ENCODE peak calls at places on chromosomes 4 and X, in ten cellular contexts. L, F, R, A, D, T, U, K, E and W are unnamed samples.

GRCh38 chr4:18536420-18536819 is 514.9 kb upstream of the LCORL start:
- DNase-seq in L (no peak), F (no peak), R (no peak), A (no peak), D (no peak), T (no peak), U (no peak), K (no peak), E (peak; percentile 6), W (no peak)

GRCh38 chr4:15469402-15470148 is at the start of gene CC2D2A:
- DNase-seq in L (no peak), F (peak; percentile 31), R (no peak), A (peak; percentile 44), D (peak; percentile 81), T (no peak), U (no peak), K (no peak), E (no peak), W (no peak)

GRCh38 chr4:87103691-87104187 is 116.7 kb downstream of the KLHL8 start:
- DNase-seq in L (no peak), F (peak; percentile 20), R (no peak), A (peak; percentile 93), D (peak; percentile 88), T (no peak), U (no peak), K (peak; percentile 68), E (peak; percentile 64), W (no peak)

GRCh38 chrX:95346854-95347253 is 1337.8 kb upstream of the DIAPH2 start:
- DNase-seq in L (no peak), F (peak; percentile 6), R (peak; percentile 3), A (peak; percentile 5), D (peak; percentile 3), T (no peak), U (no peak), K (peak; percentile 1), E (peak; percentile 20), W (no peak)

GRCh38 chrX:108167211-108167872 is 75.8 kb downstream of the ATG4A start:
- DNase-seq in L (no peak), F (peak; percentile 41), R (no peak), A (peak; percentile 64), D (peak; percentile 76), T (no peak), U (no peak), K (peak; percentile 3), E (peak; percentile 65), W (no peak)

GRCh38 chr4:167105857-167106256 is 128.4 kb downstream of the SPOCK3 start:
- DNase-seq in L (no peak), F (no peak), R (no peak), A (no peak), D (no peak), T (no peak), U (no peak), K (no peak), E (no peak), W (no peak)

GRCh38 chr4:99395595-99396364 is 39.4 kb downstream of the ADH7 start:
- DNase-seq in L (no peak), F (peak; percentile 82), R (no peak), A (no peak), D (peak; percentile 48), T (no peak), U (no peak), K (peak; percentile 49), E (no peak), W (no peak)

GRCh38 chrX:77668391-77669237 is 117.4 kb downstream of the ATRX start:
- DNase-seq in L (no peak), F (peak; percentile 67), R (no peak), A (peak; percentile 59), D (peak; percentile 53), T (no peak), U (no peak), K (peak; percentile 1), E (peak; percentile 57), W (no peak)

GRCh38 chr4:164441131-164441530 is 312.8 kb upstream of the SMIM31 start:
- DNase-seq in L (no peak), F (no peak), R (no peak), A (no peak), D (no peak), T (no peak), U (no peak), K (no peak), E (no peak), W (no peak)

GRCh38 chrX:104351173-104351769 is 96.5 kb upstream of the ESX1 start:
- DNase-seq in L (no peak), F (peak; percentile 73), R (no peak), A (peak; percentile 90), D (peak; percentile 86), T (no peak), U (no peak), K (peak; percentile 35), E (peak; percentile 89), W (no peak)

GRCh38 chr4:109378076-109378475 is 55.5 kb upstream of the SEC24B start:
- DNase-seq in L (no peak), F (no peak), R (no peak), A (no peak), D (no peak), T (no peak), U (no peak), K (no peak), E (no peak), W (no peak)

GRCh38 chrX:69020316-69020715 is 144.9 kb downstream of the PJA1 start:
- DNase-seq in L (no peak), F (no peak), R (no peak), A (no peak), D (no peak), T (no peak), U (no peak), K (no peak), E (no peak), W (peak; percentile 60)

GRCh38 chrX:119763175-119763574 is 4.8 kb downstream of the SOWAHD start:
- DNase-seq in L (no peak), F (peak; percentile 87), R (no peak), A (no peak), D (peak; percentile 83), T (no peak), U (no peak), K (peak; percentile 77), E (no peak), W (no peak)

GRCh38 chr4:16804581-16804980 is 93.9 kb downstream of the LDB2 start:
- DNase-seq in L (no peak), F (no peak), R (no peak), A (no peak), D (no peak), T (no peak), U (no peak), K (no peak), E (no peak), W (no peak)

GRCh38 chr4:154009191-154009590 is 220.3 kb upstream of the SFRP2 start:
- DNase-seq in L (no peak), F (no peak), R (no peak), A (peak; percentile 78), D (peak; percentile 30), T (no peak), U (no peak), K (no peak), E (peak; percentile 55), W (no peak)

GRCh38 chr4:75584067-75584466 is 28.2 kb downstream of the ODAPH start:
- DNase-seq in L (no peak), F (peak; percentile 21), R (no peak), A (no peak), D (peak; percentile 26), T (no peak), U (no peak), K (no peak), E (peak; percentile 9), W (no peak)

GRCh38 chrX:41481264-41482109 is 34.3 kb downstream of the NYX start:
- DNase-seq in L (no peak), F (peak; percentile 17), R (no peak), A (no peak), D (no peak), T (no peak), U (no peak), K (no peak), E (peak; percentile 41), W (no peak)

GRCh38 chrX:23478056-23478455 is 143.4 kb downstream of the PTCHD1 start:
- DNase-seq in L (no peak), F (no peak), R (no peak), A (peak; percentile 3), D (peak; percentile 16), T (no peak), U (no peak), K (no peak), E (no peak), W (no peak)

GRCh38 chrX:45070116-45071007 is 130.3 kb downstream of the DIPK2B start:
- DNase-seq in L (no peak), F (peak; percentile 49), R (peak; percentile 15), A (peak; percentile 46), D (peak; percentile 75), T (no peak), U (no peak), K (peak; percentile 47), E (peak; percentile 68), W (no peak)

GRCh38 chrX:114365045-114365834 is 218.6 kb upstream of the HTR2C start:
- DNase-seq in L (no peak), F (no peak), R (no peak), A (no peak), D (no peak), T (no peak), U (no peak), K (no peak), E (no peak), W (no peak)

GRCh38 chrX:46561931-46562721 is 11.4 kb upstream of the CHST7 start:
- DNase-seq in L (no peak), F (no peak), R (no peak), A (no peak), D (no peak), T (no peak), U (no peak), K (no peak), E (peak; percentile 43), W (no peak)

GRCh38 chr4:105650190-105650589 is 58.3 kb downstream of the INTS12 start:
- DNase-seq in L (no peak), F (no peak), R (no peak), A (no peak), D (no peak), T (no peak), U (no peak), K (no peak), E (no peak), W (no peak)

GRCh38 chrX:40845331-40845911 is 110.1 kb upstream of the MED14 start:
- DNase-seq in L (no peak), F (peak; percentile 43), R (no peak), A (peak; percentile 29), D (peak; percentile 95), T (no peak), U (no peak), K (peak; percentile 93), E (peak; percentile 33), W (no peak)

GRCh38 chrX:130626521-130626920 is 224.7 kb downstream of the RBMX2 start:
- DNase-seq in L (no peak), F (no peak), R (no peak), A (no peak), D (no peak), T (no peak), U (no peak), K (peak; percentile 8), E (no peak), W (no peak)

GRCh38 chrX:83508006-83508405 is at the start of gene POU3F4:
- DNase-seq in L (peak; percentile 38), F (peak; percentile 89), R (no peak), A (peak; percentile 0), D (no peak), T (no peak), U (no peak), K (peak; percentile 74), E (no peak), W (no peak)

GRCh38 chrX:52574416-52575275 is 57.8 kb upstream of the XAGE1B start:
- DNase-seq in L (no peak), F (peak; percentile 56), R (peak; percentile 64), A (peak; percentile 53), D (peak; percentile 75), T (no peak), U (no peak), K (peak; percentile 34), E (peak; percentile 72), W (no peak)

GRCh38 chr4:148914734-148915133 is 472.5 kb upstream of the NR3C2 start:
- DNase-seq in L (no peak), F (no peak), R (no peak), A (no peak), D (no peak), T (no peak), U (no peak), K (no peak), E (no peak), W (no peak)

GRCh38 chr4:37389369-37389765 is 144.8 kb downstream of the NWD2 start:
- DNase-seq in L (no peak), F (no peak), R (no peak), A (no peak), D (no peak), T (no peak), U (no peak), K (no peak), E (no peak), W (no peak)